ENCODE peak calls at places on chromosomes 11 and 22, in eight cellular contexts. One of them, this sample, is unnamed.

GRCh38 chr11:30381879-30382278 is 59.0 kb downstream of the ARL14EP start:
- DNase-seq in Caco-2: no peak
- DNase-seq in transverse colon: no peak
- DNase-seq in left ventricle myocardium inferior: no peak
- DNase-seq in skeletal muscle cell: no peak
- DNase-seq in heart left ventricle: no peak
- DNase-seq in body of pancreas: no peak
- DNase-seq in breast epithelium: no peak
- DNase-seq in this sample: no peak

GRCh38 chr11:45730014-45730413 is 64.6 kb upstream of the CHST1 start:
- DNase-seq in heart left ventricle: no peak
- DNase-seq in Caco-2: no peak
- DNase-seq in transverse colon: no peak
- DNase-seq in body of pancreas: no peak
- DNase-seq in skeletal muscle cell: no peak
- DNase-seq in breast epithelium: no peak
- DNase-seq in left ventricle myocardium inferior: no peak
- DNase-seq in this sample: no peak

GRCh38 chr11:35919244-35919643 is 24.6 kb upstream of the LDLRAD3 start:
- DNase-seq in heart left ventricle: no peak
- DNase-seq in Caco-2: no peak
- DNase-seq in transverse colon: no peak
- DNase-seq in skeletal muscle cell: no peak
- DNase-seq in body of pancreas: no peak
- DNase-seq in breast epithelium: no peak
- DNase-seq in left ventricle myocardium inferior: no peak
- DNase-seq in this sample: no peak

GRCh38 chr11:125959931-125960330 is 14.1 kb downstream of the VSIG10L2 start:
- DNase-seq in skeletal muscle cell: no peak
- DNase-seq in body of pancreas: no peak
- DNase-seq in breast epithelium: no peak
- DNase-seq in left ventricle myocardium inferior: no peak
- DNase-seq in heart left ventricle: no peak
- DNase-seq in transverse colon: no peak
- DNase-seq in Caco-2: no peak
- DNase-seq in this sample: no peak

GRCh38 chr11:121576531-121576930 is 123.8 kb upstream of the SORL1-AS1 start:
- DNase-seq in Caco-2: no peak
- DNase-seq in left ventricle myocardium inferior: no peak
- DNase-seq in heart left ventricle: no peak
- DNase-seq in breast epithelium: no peak
- DNase-seq in transverse colon: no peak
- DNase-seq in body of pancreas: no peak
- DNase-seq in skeletal muscle cell: no peak
- DNase-seq in this sample: no peak

GRCh38 chr22:38900677-38901076 is 28.7 kb upstream of the CBX6 start:
- DNase-seq in transverse colon: no peak
- DNase-seq in heart left ventricle: no peak
- DNase-seq in left ventricle myocardium inferior: no peak
- DNase-seq in skeletal muscle cell: no peak
- DNase-seq in breast epithelium: no peak
- DNase-seq in Caco-2: no peak
- DNase-seq in body of pancreas: no peak
- DNase-seq in this sample: no peak

GRCh38 chr22:50059185-50059880 is 1.2 kb upstream of the TTLL8 start:
- DNase-seq in skeletal muscle cell: no peak
- DNase-seq in transverse colon: no peak
- DNase-seq in heart left ventricle: no peak
- DNase-seq in left ventricle myocardium inferior: no peak
- DNase-seq in body of pancreas: no peak
- DNase-seq in Caco-2: no peak
- DNase-seq in breast epithelium: no peak
- DNase-seq in this sample: no peak

GRCh38 chr22:46830841-46831240 is 68.4 kb downstream of the TBC1D22A start:
- DNase-seq in skeletal muscle cell: no peak
- DNase-seq in heart left ventricle: no peak
- DNase-seq in left ventricle myocardium inferior: no peak
- DNase-seq in body of pancreas: no peak
- DNase-seq in Caco-2: no peak
- DNase-seq in transverse colon: no peak
- DNase-seq in breast epithelium: no peak
- DNase-seq in this sample: no peak

GRCh38 chr22:38504731-38505594 is 1.1 kb downstream of the DDX17 start:
- DNase-seq in transverse colon: peak
- DNase-seq in Caco-2: no peak
- DNase-seq in heart left ventricle: peak
- DNase-seq in body of pancreas: peak
- DNase-seq in breast epithelium: no peak
- DNase-seq in skeletal muscle cell: no peak
- DNase-seq in left ventricle myocardium inferior: peak
- DNase-seq in this sample: peak

GRCh38 chr11:66251811-66252210 is 16.6 kb upstream of the RAB1B start:
- DNase-seq in breast epithelium: no peak
- DNase-seq in left ventricle myocardium inferior: no peak
- DNase-seq in Caco-2: no peak
- DNase-seq in body of pancreas: no peak
- DNase-seq in skeletal muscle cell: no peak
- DNase-seq in heart left ventricle: no peak
- DNase-seq in transverse colon: no peak
- DNase-seq in this sample: no peak

GRCh38 chr11:130371004-130371590 is 56.4 kb upstream of the ZBTB44 start:
- DNase-seq in skeletal muscle cell: no peak
- DNase-seq in Caco-2: peak
- DNase-seq in body of pancreas: no peak
- DNase-seq in breast epithelium: no peak
- DNase-seq in heart left ventricle: no peak
- DNase-seq in left ventricle myocardium inferior: no peak
- DNase-seq in transverse colon: no peak
- DNase-seq in this sample: no peak

DNA sequence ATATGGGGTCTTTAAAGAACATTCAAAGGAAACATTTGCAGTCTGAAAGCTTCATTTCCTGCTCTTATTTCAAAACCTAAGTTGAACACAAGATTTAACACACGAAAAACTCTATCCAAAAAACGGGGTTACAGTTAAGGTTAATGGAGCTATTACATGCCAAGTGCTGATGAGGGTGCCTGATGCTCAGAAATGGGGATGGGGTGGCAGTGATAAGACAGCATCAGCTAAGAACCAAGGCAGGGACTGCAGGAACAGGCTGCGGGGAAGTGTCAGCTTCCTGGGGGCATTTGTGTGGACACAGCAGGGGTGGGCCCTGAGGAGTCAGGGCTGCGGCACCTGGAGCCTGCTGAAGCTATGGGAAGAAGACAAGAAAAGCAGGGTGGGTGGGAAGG is 12.2 kb downstream of the DGCR2 start:
- DNase-seq in breast epithelium: no peak
- DNase-seq in skeletal muscle cell: no peak
- DNase-seq in body of pancreas: no peak
- DNase-seq in transverse colon: no peak
- DNase-seq in heart left ventricle: no peak
- DNase-seq in left ventricle myocardium inferior: no peak
- DNase-seq in Caco-2: no peak
- DNase-seq in this sample: no peak
- H3K4me3 ChIP-seq in breast epithelium: no peak
- H3K4me3 ChIP-seq in skeletal muscle cell: no peak
- H3K4me3 ChIP-seq in body of pancreas: no peak
- H3K4me3 ChIP-seq in transverse colon: no peak
- H3K4me3 ChIP-seq in heart left ventricle: peak
- H3K4me3 ChIP-seq in left ventricle myocardium inferior: no peak
- H3K4me3 ChIP-seq in Caco-2: no peak
- H3K4me3 ChIP-seq in this sample: no peak

GRCh38 chr11:84247931-84248330 is 961.8 kb upstream of the CCDC90B start:
- DNase-seq in Caco-2: no peak
- DNase-seq in body of pancreas: no peak
- DNase-seq in skeletal muscle cell: peak
- DNase-seq in heart left ventricle: no peak
- DNase-seq in breast epithelium: no peak
- DNase-seq in left ventricle myocardium inferior: no peak
- DNase-seq in transverse colon: no peak
- DNase-seq in this sample: no peak
- H3K4me3 ChIP-seq in Caco-2: no peak
- H3K4me3 ChIP-seq in body of pancreas: no peak
- H3K4me3 ChIP-seq in skeletal muscle cell: no peak
- H3K4me3 ChIP-seq in heart left ventricle: no peak
- H3K4me3 ChIP-seq in breast epithelium: no peak
- H3K4me3 ChIP-seq in left ventricle myocardium inferior: no peak
- H3K4me3 ChIP-seq in transverse colon: no peak
- H3K4me3 ChIP-seq in this sample: no peak

DNA sequence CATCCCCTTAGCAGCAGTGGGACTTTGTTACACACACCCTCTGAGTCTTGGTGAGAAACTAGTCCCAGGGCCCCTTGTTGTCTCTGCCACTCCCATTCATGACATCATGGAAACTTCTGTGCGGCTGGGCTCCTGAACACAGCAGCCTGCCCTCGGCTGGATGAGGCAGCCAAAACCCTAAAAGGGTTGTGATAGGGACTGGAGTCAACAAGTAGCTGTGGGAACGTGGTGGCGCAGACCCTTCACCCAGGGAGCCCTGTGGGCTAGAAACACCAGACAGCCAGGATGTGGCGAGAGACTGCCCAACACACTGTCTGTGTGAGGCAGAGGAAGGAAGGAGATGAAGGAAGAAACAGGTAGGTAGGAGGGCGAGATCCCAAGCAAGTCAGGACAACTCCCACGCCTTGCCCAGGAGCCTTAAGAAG is 3.9 kb downstream of the CD3D start:
- DNase-seq in breast epithelium: no peak
- DNase-seq in Caco-2: peak
- DNase-seq in body of pancreas: peak
- DNase-seq in transverse colon: peak
- DNase-seq in skeletal muscle cell: no peak
- DNase-seq in heart left ventricle: peak
- DNase-seq in left ventricle myocardium inferior: no peak
- DNase-seq in this sample: no peak
- H3K4me3 ChIP-seq in breast epithelium: no peak
- H3K4me3 ChIP-seq in Caco-2: no peak
- H3K4me3 ChIP-seq in body of pancreas: no peak
- H3K4me3 ChIP-seq in transverse colon: no peak
- H3K4me3 ChIP-seq in skeletal muscle cell: no peak
- H3K4me3 ChIP-seq in heart left ventricle: peak
- H3K4me3 ChIP-seq in left ventricle myocardium inferior: no peak
- H3K4me3 ChIP-seq in this sample: no peak

DNA sequence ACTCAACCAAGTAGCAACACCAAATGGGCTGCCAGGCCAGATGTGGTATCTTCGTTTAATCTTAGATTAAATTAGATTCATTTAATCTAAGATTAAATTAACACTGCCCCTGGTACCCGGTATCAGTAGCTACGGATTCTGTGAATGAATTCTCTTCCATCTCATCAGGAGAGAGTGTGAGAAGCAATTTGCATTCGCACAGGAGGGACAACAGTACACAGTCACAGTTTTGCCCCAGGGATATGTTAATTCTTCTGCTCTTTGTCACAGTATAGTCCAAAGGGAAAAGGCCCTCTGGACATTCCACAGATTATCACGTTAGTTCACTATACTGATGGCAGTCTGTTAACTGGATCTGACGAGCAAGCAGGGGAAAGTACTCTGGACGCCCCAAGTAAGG is 22.9 kb downstream of the ASCL2 start:
- DNase-seq in breast epithelium: no peak
- DNase-seq in left ventricle myocardium inferior: no peak
- DNase-seq in heart left ventricle: no peak
- DNase-seq in body of pancreas: no peak
- DNase-seq in Caco-2: peak
- DNase-seq in transverse colon: no peak
- DNase-seq in skeletal muscle cell: no peak
- DNase-seq in this sample: no peak
- H3K4me3 ChIP-seq in breast epithelium: no peak
- H3K4me3 ChIP-seq in left ventricle myocardium inferior: no peak
- H3K4me3 ChIP-seq in heart left ventricle: no peak
- H3K4me3 ChIP-seq in body of pancreas: no peak
- H3K4me3 ChIP-seq in Caco-2: no peak
- H3K4me3 ChIP-seq in transverse colon: no peak
- H3K4me3 ChIP-seq in skeletal muscle cell: no peak
- H3K4me3 ChIP-seq in this sample: no peak

GRCh38 chr11:111460340-111460739 is 51.8 kb downstream of the BTG4 start:
- DNase-seq in transverse colon: no peak
- DNase-seq in left ventricle myocardium inferior: no peak
- DNase-seq in Caco-2: no peak
- DNase-seq in heart left ventricle: no peak
- DNase-seq in breast epithelium: no peak
- DNase-seq in skeletal muscle cell: no peak
- DNase-seq in body of pancreas: no peak
- DNase-seq in this sample: no peak

GRCh38 chr11:111460752-111461305 is 51.4 kb downstream of the BTG4 start:
- DNase-seq in breast epithelium: no peak
- DNase-seq in Caco-2: no peak
- DNase-seq in heart left ventricle: no peak
- DNase-seq in transverse colon: no peak
- DNase-seq in skeletal muscle cell: peak
- DNase-seq in left ventricle myocardium inferior: no peak
- DNase-seq in body of pancreas: no peak
- DNase-seq in this sample: no peak

GRCh38 chr11:111463276-111463675 is 48.9 kb downstream of the BTG4 start:
- DNase-seq in transverse colon: no peak
- DNase-seq in heart left ventricle: no peak
- DNase-seq in body of pancreas: no peak
- DNase-seq in left ventricle myocardium inferior: no peak
- DNase-seq in breast epithelium: no peak
- DNase-seq in Caco-2: no peak
- DNase-seq in skeletal muscle cell: no peak
- DNase-seq in this sample: no peak

GRCh38 chr11:111461460-111462240 is 50.5 kb downstream of the BTG4 start:
- DNase-seq in breast epithelium: no peak
- DNase-seq in heart left ventricle: no peak
- DNase-seq in body of pancreas: no peak
- DNase-seq in transverse colon: no peak
- DNase-seq in skeletal muscle cell: no peak
- DNase-seq in Caco-2: no peak
- DNase-seq in left ventricle myocardium inferior: no peak
- DNase-seq in this sample: no peak

DNA sequence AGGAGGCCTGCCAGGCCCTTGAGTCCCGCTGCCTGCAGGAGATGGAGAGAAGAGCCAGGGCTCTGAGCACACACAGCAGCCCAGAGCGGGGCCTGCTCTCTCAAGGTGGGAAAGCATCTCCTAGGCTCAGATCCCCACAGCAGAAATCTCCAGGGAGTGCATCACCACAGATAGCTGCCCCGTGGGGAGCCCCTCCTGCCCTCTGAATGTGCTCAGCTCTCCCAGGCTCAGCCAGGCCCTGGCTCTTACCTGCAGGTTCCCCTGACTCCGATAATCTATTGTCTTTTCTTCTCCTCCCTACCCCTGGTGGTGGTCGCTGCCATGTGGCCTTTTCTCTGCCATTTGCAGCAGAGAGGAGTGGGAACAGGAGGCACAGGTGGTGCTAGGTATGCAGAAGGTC is 49.9 kb downstream of the BTG4 start:
- DNase-seq in body of pancreas: no peak
- DNase-seq in left ventricle myocardium inferior: no peak
- DNase-seq in skeletal muscle cell: no peak
- DNase-seq in transverse colon: no peak
- DNase-seq in Caco-2: no peak
- DNase-seq in heart left ventricle: no peak
- DNase-seq in breast epithelium: no peak
- DNase-seq in this sample: no peak
- H3K4me3 ChIP-seq in body of pancreas: no peak
- H3K4me3 ChIP-seq in left ventricle myocardium inferior: no peak
- H3K4me3 ChIP-seq in skeletal muscle cell: no peak
- H3K4me3 ChIP-seq in transverse colon: no peak
- H3K4me3 ChIP-seq in Caco-2: no peak
- H3K4me3 ChIP-seq in heart left ventricle: no peak
- H3K4me3 ChIP-seq in breast epithelium: no peak
- H3K4me3 ChIP-seq in this sample: no peak